ENCODE peak calls at places on chromosomes 16 and 17, in five cellular contexts. One of them, this sample, is unnamed.

GRCh38 chr17:80111702-80112470 is 10.5 kb downstream of the GAA start:
- DNase-seq in cardiac septum: no peak
- DNase-seq in LHCN-M2: no peak
- DNase-seq in fibroblast of lung: no peak
- DNase-seq in myocyte: no peak
- DNase-seq in this sample: no peak

GRCh38 chr17:81701288-81702071 is 1.7 kb upstream of the MRPL12 start:
- DNase-seq in cardiac septum: no peak
- DNase-seq in LHCN-M2: no peak
- DNase-seq in fibroblast of lung: no peak
- DNase-seq in myocyte: no peak
- DNase-seq in this sample: no peak

GRCh38 chr16:12801511-12802042 is 2.1 kb downstream of the CPPED1 start:
- DNase-seq in cardiac septum: no peak
- DNase-seq in LHCN-M2: peak
- DNase-seq in fibroblast of lung: peak
- DNase-seq in myocyte: peak
- DNase-seq in this sample: peak

GRCh38 chr17:82489117-82489516 is 30.4 kb upstream of the FOXK2 start:
- DNase-seq in cardiac septum: peak
- DNase-seq in LHCN-M2: peak
- DNase-seq in fibroblast of lung: peak
- DNase-seq in myocyte: peak
- DNase-seq in this sample: peak

GRCh38 chr17:77504652-77505459 is 364.1 kb downstream of the SEC14L1 start:
- DNase-seq in cardiac septum: peak
- DNase-seq in LHCN-M2: no peak
- DNase-seq in fibroblast of lung: no peak
- DNase-seq in myocyte: no peak
- DNase-seq in this sample: no peak

GRCh38 chr16:66020642-66021041 is 345.8 kb upstream of the CDH5 start:
- DNase-seq in cardiac septum: no peak
- DNase-seq in LHCN-M2: peak
- DNase-seq in fibroblast of lung: peak
- DNase-seq in myocyte: no peak
- DNase-seq in this sample: no peak

GRCh38 chr17:81976332-81977210 is 858 bp upstream of the ASPSCR1 start:
- DNase-seq in cardiac septum: no peak
- DNase-seq in LHCN-M2: no peak
- DNase-seq in fibroblast of lung: no peak
- DNase-seq in myocyte: peak
- DNase-seq in this sample: no peak

GRCh38 chr17:42266918-42267766 is 9.0 kb downstream of the STAT5B start:
- DNase-seq in cardiac septum: no peak
- DNase-seq in LHCN-M2: peak
- DNase-seq in fibroblast of lung: peak
- DNase-seq in myocyte: peak
- DNase-seq in this sample: no peak

GRCh38 chr16:46658925-46659324 is 30.1 kb downstream of the VPS35 start:
- DNase-seq in cardiac septum: no peak
- DNase-seq in LHCN-M2: no peak
- DNase-seq in fibroblast of lung: no peak
- DNase-seq in myocyte: peak
- DNase-seq in this sample: no peak

GRCh38 chr16:81514041-81514559 is 69.5 kb downstream of the CMIP start:
- DNase-seq in cardiac septum: no peak
- DNase-seq in LHCN-M2: no peak
- DNase-seq in fibroblast of lung: no peak
- DNase-seq in myocyte: peak
- DNase-seq in this sample: no peak

GRCh38 chr17:38749222-38750043 is 1.3 kb upstream of the PCGF2 start:
- DNase-seq in cardiac septum: peak
- DNase-seq in LHCN-M2: peak
- DNase-seq in fibroblast of lung: peak
- DNase-seq in myocyte: peak
- DNase-seq in this sample: peak

GRCh38 chr16:22232277-22233049 is 26.4 kb downstream of the EEF2K start:
- DNase-seq in cardiac septum: no peak
- DNase-seq in LHCN-M2: no peak
- DNase-seq in fibroblast of lung: peak
- DNase-seq in myocyte: no peak
- DNase-seq in this sample: no peak

GRCh38 chr16:23296994-23297393 is 5.1 kb upstream of the SCNN1B start:
- DNase-seq in cardiac septum: no peak
- DNase-seq in LHCN-M2: no peak
- DNase-seq in fibroblast of lung: no peak
- DNase-seq in myocyte: no peak
- DNase-seq in this sample: no peak

GRCh38 chr17:74842146-74842598 is 17.5 kb downstream of the GRIN2C start:
- DNase-seq in cardiac septum: no peak
- DNase-seq in LHCN-M2: no peak
- DNase-seq in fibroblast of lung: no peak
- DNase-seq in myocyte: no peak
- DNase-seq in this sample: no peak

GRCh38 chr17:80123791-80124190 is 22.4 kb downstream of the GAA start:
- DNase-seq in cardiac septum: no peak
- DNase-seq in LHCN-M2: peak
- DNase-seq in fibroblast of lung: peak
- DNase-seq in myocyte: peak
- DNase-seq in this sample: no peak

GRCh38 chr16:72092832-72093447 is 480 bp downstream of the TXNL4B start:
- DNase-seq in cardiac septum: no peak
- DNase-seq in LHCN-M2: peak
- DNase-seq in fibroblast of lung: peak
- DNase-seq in myocyte: peak
- DNase-seq in this sample: peak

GRCh38 chr16:52446076-52446475 is 100.9 kb downstream of the TOX3 start:
- DNase-seq in cardiac septum: no peak
- DNase-seq in LHCN-M2: no peak
- DNase-seq in fibroblast of lung: peak
- DNase-seq in myocyte: no peak
- DNase-seq in this sample: no peak